ENCODE peak calls at places on chromosomes 6 and 20, in four cellular contexts. P is K562, A is HepG2, M is Panc1. U is an unnamed sample.

GRCh38 chr6:53793318-53793975 is 1.4 kb upstream of the LRRC1 start:
- DNase-seq in P (no peak), A (peak; percentile 96), M (peak; percentile 13), U (peak; percentile 68)

GRCh38 chr6:133314951-133315350 is 73.8 kb downstream of the EYA4 start:
- DNase-seq in P (no peak), A (no peak), M (no peak), U (no peak)

GRCh38 chr6:33433560-33434191 is 13.8 kb downstream of the SYNGAP1 start:
- DNase-seq in P (no peak), A (no peak), M (no peak), U (no peak)

GRCh38 chr6:30759575-30760239 is 15.4 kb upstream of the IER3 start:
- DNase-seq in P (no peak), M (no peak), A (peak; percentile 97), U (no peak)

GRCh38 chr20:24148372-24148771 is 159.8 kb upstream of the GGTLC1 start:
- DNase-seq in A (no peak), M (no peak), P (no peak), U (no peak)

GRCh38 chr6:134686071-134686470 is 263.8 kb downstream of the ALDH8A1 start:
- DNase-seq in A (no peak), P (no peak), M (no peak), U (no peak)

GRCh38 chr6:136647363-136647763 is 97.1 kb upstream of the MAP7 start:
- DNase-seq in P (peak; percentile 56), M (no peak), A (no peak), U (no peak)

GRCh38 chr6:130839379-130839778 is 12.2 kb downstream of the SMLR1 start:
- DNase-seq in A (no peak), M (no peak), P (no peak), U (no peak)

GRCh38 chr6:42259841-42260395 is 42.3 kb upstream of the MRPS10 start:
- DNase-seq in A (no peak), M (no peak), P (no peak), U (no peak)

GRCh38 chr6:42263165-42263852 is 45.6 kb upstream of the MRPS10 start:
- DNase-seq in P (peak; percentile 48), A (no peak), M (no peak), U (no peak)

GRCh38 chr6:42259286-42259685 is 41.6 kb upstream of the MRPS10 start:
- DNase-seq in P (no peak), A (no peak), M (no peak), U (no peak)

GRCh38 chr6:42260424-42260888 is 42.8 kb upstream of the MRPS10 start:
- DNase-seq in M (no peak), A (peak; percentile 44), P (peak; percentile 78), U (peak; percentile 83)

DNA sequence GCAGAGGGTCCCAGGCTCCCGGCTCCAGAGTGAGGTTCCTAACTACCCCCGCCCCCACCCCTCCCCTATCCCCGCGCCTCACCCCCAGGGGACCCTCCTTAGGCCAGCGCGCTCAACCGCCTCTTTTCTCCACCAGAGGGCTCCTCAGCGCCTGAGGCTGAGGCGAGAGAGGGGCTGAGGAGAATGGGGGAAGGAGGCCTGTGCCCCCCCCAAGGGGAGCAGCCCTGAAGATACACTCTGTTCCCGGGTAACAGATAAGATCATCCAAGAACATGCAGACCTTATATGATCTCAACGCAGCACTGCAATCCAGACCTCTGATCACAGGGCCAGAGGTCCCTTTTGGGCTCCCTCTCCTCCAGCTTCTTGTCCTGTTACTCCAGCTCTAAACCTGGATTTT is 43.3 kb upstream of the MRPS10 start:
- DNase-seq in P (peak; percentile 80), A (no peak), M (no peak), U (no peak)
- TF ChIP-seq TCF7L2 in P (no peak), A (no peak), M (no peak), U (no peak)

GRCh38 chr6:107636486-107636885 is 146.6 kb downstream of the SOBP start:
- DNase-seq in A (no peak), P (peak; percentile 47), M (no peak), U (no peak)
- TF ChIP-seq TCF7L2 in A (no peak), P (no peak), M (no peak), U (no peak)

GRCh38 chr20:58980711-58981563 is at the start of gene NELFCD:
- DNase-seq in M (peak; percentile 17), P (peak; percentile 99), A (peak; percentile 90), U (peak; percentile 51)
- TF ChIP-seq TCF7L2 in M (peak; percentile 100), P (peak; percentile 67), A (peak; percentile 27), U (peak; percentile 98)

GRCh38 chr20:22723659-22724058 is 139.3 kb upstream of the FOXA2 start:
- DNase-seq in P (no peak), A (no peak), M (no peak), U (no peak)
- TF ChIP-seq TCF7L2 in P (no peak), A (no peak), M (no peak), U (no peak)

DNA sequence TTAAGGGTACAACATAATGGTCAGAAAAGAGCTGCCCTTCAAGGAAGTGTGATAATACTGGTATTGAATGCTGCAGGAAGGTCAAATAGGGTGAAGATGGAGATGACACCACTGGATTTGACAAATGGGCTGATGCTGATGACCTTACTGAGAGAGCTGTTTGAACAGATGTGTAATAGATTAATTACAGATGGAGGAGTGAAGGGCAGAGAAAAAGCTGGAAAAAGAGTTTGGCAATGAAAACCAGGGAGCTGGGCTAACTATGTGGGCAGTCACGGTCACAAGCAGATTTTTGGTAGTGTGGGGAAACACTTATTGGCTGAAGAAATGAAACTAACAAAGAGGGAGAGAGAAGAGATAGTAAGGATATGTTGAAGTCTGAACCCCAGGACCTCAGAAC is 83.6 kb upstream of the ENPP5 start:
- DNase-seq in A (no peak), P (no peak), M (no peak), U (no peak)
- TF ChIP-seq TCF7L2 in A (no peak), P (no peak), M (no peak), U (no peak)

DNA sequence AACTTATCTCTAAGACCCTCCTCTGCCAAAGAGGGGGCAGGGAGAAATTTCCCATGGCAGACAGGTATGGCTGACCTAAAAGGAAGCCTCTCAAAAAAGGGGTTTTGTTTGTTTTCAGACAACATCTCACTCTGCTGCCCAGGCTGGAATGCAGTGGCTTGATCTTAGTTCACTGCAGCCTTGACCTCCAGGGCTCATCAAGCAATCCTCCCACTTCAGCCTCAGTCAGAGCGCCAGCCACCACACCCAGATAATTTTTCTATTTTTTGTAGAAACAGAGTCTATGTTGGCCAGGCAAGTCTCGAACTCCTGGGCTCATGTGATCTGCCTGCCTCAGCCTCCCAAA is 3.8 kb downstream of the EZR start:
- DNase-seq in A (peak; percentile 92), P (no peak), M (no peak), U (no peak)
- TF ChIP-seq TCF7L2 in A (no peak), P (no peak), M (no peak), U (no peak)

GRCh38 chr20:34315236-34315635 is 12.1 kb upstream of the AHCY start:
- DNase-seq in P (no peak), M (no peak), A (no peak), U (no peak)
- TF ChIP-seq TCF7L2 in P (no peak), M (no peak), A (no peak), U (no peak)

GRCh38 chr6:159982726-159983506 is 14.0 kb downstream of the IGF2R start:
- DNase-seq in M (no peak), A (no peak), P (no peak), U (no peak)
- TF ChIP-seq TCF7L2 in M (no peak), A (no peak), P (no peak), U (no peak)

U was measured in HCT116.